ENCODE peak calls at places on chromosomes 11 and 22, in seven cellular contexts. One of them, this sample, is unnamed.
A peak's percentile ranks its signal among the peaks of the same experiment; 100 is the strongest.

GRCh38 chr11:126080206-126080941 is 17.7 kb upstream of the CDON start:
- DNase-seq in astrocyte: no peak
- DNase-seq in A549: peak; percentile 22
- DNase-seq in CD8-positive, alpha-beta T cell: no peak
- DNase-seq in thoracic aorta: no peak
- DNase-seq in transverse colon: no peak
- DNase-seq in naive thymus-derived CD4-positive, alpha-beta T cell: no peak
- DNase-seq in this sample: no peak

GRCh38 chr11:111101836-111102235 is 143.7 kb upstream of the POU2AF2 start:
- DNase-seq in thoracic aorta: no peak
- DNase-seq in CD8-positive, alpha-beta T cell: no peak
- DNase-seq in naive thymus-derived CD4-positive, alpha-beta T cell: no peak
- DNase-seq in A549: no peak
- DNase-seq in astrocyte: no peak
- DNase-seq in transverse colon: no peak
- DNase-seq in this sample: no peak

GRCh38 chr11:1899100-1899499 is 7.4 kb upstream of the PRR33 start:
- DNase-seq in transverse colon: no peak
- DNase-seq in thoracic aorta: no peak
- DNase-seq in A549: no peak
- DNase-seq in CD8-positive, alpha-beta T cell: no peak
- DNase-seq in naive thymus-derived CD4-positive, alpha-beta T cell: no peak
- DNase-seq in astrocyte: no peak
- DNase-seq in this sample: no peak

GRCh38 chr11:45543808-45544422 is 121.5 kb downstream of the CHST1 start:
- DNase-seq in A549: no peak
- DNase-seq in astrocyte: no peak
- DNase-seq in naive thymus-derived CD4-positive, alpha-beta T cell: no peak
- DNase-seq in transverse colon: no peak
- DNase-seq in CD8-positive, alpha-beta T cell: no peak
- DNase-seq in thoracic aorta: no peak
- DNase-seq in this sample: no peak

GRCh38 chr22:50167689-50168489 is 2.6 kb upstream of the PANX2 start:
- DNase-seq in CD8-positive, alpha-beta T cell: no peak
- DNase-seq in astrocyte: no peak
- DNase-seq in naive thymus-derived CD4-positive, alpha-beta T cell: no peak
- DNase-seq in A549: no peak
- DNase-seq in thoracic aorta: no peak
- DNase-seq in transverse colon: no peak
- DNase-seq in this sample: no peak

GRCh38 chr22:16937811-16938210 is 70.2 kb downstream of the GAB4 start:
- DNase-seq in CD8-positive, alpha-beta T cell: no peak
- DNase-seq in A549: no peak
- DNase-seq in naive thymus-derived CD4-positive, alpha-beta T cell: no peak
- DNase-seq in astrocyte: no peak
- DNase-seq in thoracic aorta: no peak
- DNase-seq in transverse colon: no peak
- DNase-seq in this sample: no peak

GRCh38 chr11:105000797-105001196 is 22.2 kb downstream of the CASP5 start:
- DNase-seq in CD8-positive, alpha-beta T cell: peak; percentile 5
- DNase-seq in astrocyte: no peak
- DNase-seq in thoracic aorta: no peak
- DNase-seq in transverse colon: peak; percentile 29
- DNase-seq in naive thymus-derived CD4-positive, alpha-beta T cell: peak; percentile 56
- DNase-seq in A549: no peak
- DNase-seq in this sample: peak; percentile 26

GRCh38 chr11:36509265-36509664 is 807 bp downstream of the TRAF6 start:
- DNase-seq in transverse colon: no peak
- DNase-seq in CD8-positive, alpha-beta T cell: no peak
- DNase-seq in astrocyte: peak; percentile 51
- DNase-seq in naive thymus-derived CD4-positive, alpha-beta T cell: peak; percentile 38
- DNase-seq in thoracic aorta: no peak
- DNase-seq in A549: no peak
- DNase-seq in this sample: no peak

GRCh38 chr22:31150615-31151014 is 9.4 kb upstream of the RNF185 start:
- DNase-seq in naive thymus-derived CD4-positive, alpha-beta T cell: no peak
- DNase-seq in astrocyte: no peak
- DNase-seq in CD8-positive, alpha-beta T cell: no peak
- DNase-seq in thoracic aorta: no peak
- DNase-seq in A549: no peak
- DNase-seq in transverse colon: no peak
- DNase-seq in this sample: no peak

GRCh38 chr11:65653229-65654225 is 9.2 kb downstream of the RELA start:
- DNase-seq in thoracic aorta: no peak
- DNase-seq in astrocyte: no peak
- DNase-seq in CD8-positive, alpha-beta T cell: no peak
- DNase-seq in transverse colon: peak; percentile 69
- DNase-seq in naive thymus-derived CD4-positive, alpha-beta T cell: no peak
- DNase-seq in A549: no peak
- DNase-seq in this sample: no peak

GRCh38 chr11:1138053-1138452 is 19.7 kb upstream of the MUC5AC start:
- DNase-seq in astrocyte: peak; percentile 79
- DNase-seq in transverse colon: no peak
- DNase-seq in CD8-positive, alpha-beta T cell: no peak
- DNase-seq in naive thymus-derived CD4-positive, alpha-beta T cell: no peak
- DNase-seq in thoracic aorta: no peak
- DNase-seq in A549: no peak
- DNase-seq in this sample: no peak

GRCh38 chr22:50525991-50526848 is 822 bp upstream of the SCO2 start:
- DNase-seq in astrocyte: peak; percentile 54
- DNase-seq in thoracic aorta: no peak
- DNase-seq in transverse colon: peak; percentile 88
- DNase-seq in A549: peak; percentile 53
- DNase-seq in naive thymus-derived CD4-positive, alpha-beta T cell: peak; percentile 82
- DNase-seq in CD8-positive, alpha-beta T cell: peak; percentile 57
- DNase-seq in this sample: no peak

GRCh38 chr11:119350302-119350701 is 3.8 kb upstream of the MFRP start:
- DNase-seq in astrocyte: no peak
- DNase-seq in naive thymus-derived CD4-positive, alpha-beta T cell: no peak
- DNase-seq in thoracic aorta: no peak
- DNase-seq in CD8-positive, alpha-beta T cell: no peak
- DNase-seq in transverse colon: no peak
- DNase-seq in A549: no peak
- DNase-seq in this sample: no peak

GRCh38 chr22:41695211-41695610 is 4.1 kb upstream of the MEI1 start:
- DNase-seq in astrocyte: no peak
- DNase-seq in CD8-positive, alpha-beta T cell: no peak
- DNase-seq in transverse colon: no peak
- DNase-seq in naive thymus-derived CD4-positive, alpha-beta T cell: no peak
- DNase-seq in A549: no peak
- DNase-seq in thoracic aorta: no peak
- DNase-seq in this sample: no peak

GRCh38 chr11:105100206-105100605 is 39.4 kb downstream of the CARD18 start:
- DNase-seq in astrocyte: no peak
- DNase-seq in naive thymus-derived CD4-positive, alpha-beta T cell: no peak
- DNase-seq in A549: no peak
- DNase-seq in CD8-positive, alpha-beta T cell: no peak
- DNase-seq in thoracic aorta: no peak
- DNase-seq in transverse colon: no peak
- DNase-seq in this sample: no peak

GRCh38 chr22:47883757-47884156 is 1121.3 kb downstream of the TBC1D22A start:
- DNase-seq in CD8-positive, alpha-beta T cell: no peak
- DNase-seq in transverse colon: no peak
- DNase-seq in naive thymus-derived CD4-positive, alpha-beta T cell: no peak
- DNase-seq in A549: no peak
- DNase-seq in thoracic aorta: no peak
- DNase-seq in astrocyte: no peak
- DNase-seq in this sample: no peak

GRCh38 chr11:10520562-10520961 is 20.4 kb downstream of the RNF141 start:
- DNase-seq in naive thymus-derived CD4-positive, alpha-beta T cell: no peak
- DNase-seq in thoracic aorta: no peak
- DNase-seq in A549: no peak
- DNase-seq in CD8-positive, alpha-beta T cell: no peak
- DNase-seq in astrocyte: no peak
- DNase-seq in transverse colon: no peak
- DNase-seq in this sample: no peak

GRCh38 chr22:30392661-30393321 is 4.0 kb upstream of the SEC14L2 start:
- DNase-seq in transverse colon: no peak
- DNase-seq in A549: no peak
- DNase-seq in naive thymus-derived CD4-positive, alpha-beta T cell: no peak
- DNase-seq in CD8-positive, alpha-beta T cell: no peak
- DNase-seq in astrocyte: no peak
- DNase-seq in thoracic aorta: no peak
- DNase-seq in this sample: peak; percentile 19

GRCh38 chr11:14502039-14502438 is 2.4 kb upstream of the COPB1 start:
- DNase-seq in astrocyte: no peak
- DNase-seq in A549: no peak
- DNase-seq in naive thymus-derived CD4-positive, alpha-beta T cell: no peak
- DNase-seq in thoracic aorta: no peak
- DNase-seq in transverse colon: no peak
- DNase-seq in CD8-positive, alpha-beta T cell: no peak
- DNase-seq in this sample: no peak

GRCh38 chr11:14503023-14503422 is 3.4 kb upstream of the COPB1 start:
- DNase-seq in thoracic aorta: no peak
- DNase-seq in naive thymus-derived CD4-positive, alpha-beta T cell: no peak
- DNase-seq in transverse colon: no peak
- DNase-seq in CD8-positive, alpha-beta T cell: no peak
- DNase-seq in astrocyte: no peak
- DNase-seq in A549: no peak
- DNase-seq in this sample: no peak

DNA sequence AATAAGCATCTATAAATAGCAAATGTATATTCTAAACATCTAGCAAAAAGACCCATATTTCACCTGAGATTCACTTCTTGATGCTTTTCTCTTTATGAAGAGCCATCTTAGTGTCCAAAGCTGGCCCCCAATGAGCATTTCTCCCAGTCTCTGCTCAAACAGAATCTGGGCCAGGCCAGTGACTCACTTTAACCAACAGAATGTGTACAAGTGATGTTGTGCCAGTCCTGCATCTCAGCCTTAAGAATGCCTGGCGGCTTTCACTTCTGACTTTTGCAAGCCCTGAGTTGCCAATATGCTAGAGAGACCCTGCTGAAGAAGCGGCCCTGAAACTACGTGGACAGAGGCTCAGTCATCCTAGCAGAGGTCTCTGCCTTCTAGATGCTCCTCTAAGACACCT is 6.9 kb upstream of the COPB1 start:
- DNase-seq in astrocyte: peak; percentile 47
- DNase-seq in thoracic aorta: no peak
- DNase-seq in A549: no peak
- DNase-seq in transverse colon: no peak
- DNase-seq in naive thymus-derived CD4-positive, alpha-beta T cell: no peak
- DNase-seq in CD8-positive, alpha-beta T cell: no peak
- DNase-seq in this sample: no peak
- H3K27ac ChIP-seq in astrocyte: no peak overlapping the region
- H3K27ac ChIP-seq in thoracic aorta: no peak overlapping the region
- H3K27ac ChIP-seq in A549: no peak overlapping the region
- H3K27ac ChIP-seq in transverse colon: no peak overlapping the region
- H3K27ac ChIP-seq in naive thymus-derived CD4-positive, alpha-beta T cell: no peak overlapping the region
- H3K27ac ChIP-seq in CD8-positive, alpha-beta T cell: no peak overlapping the region
- H3K27ac ChIP-seq in this sample: no peak overlapping the region

DNA sequence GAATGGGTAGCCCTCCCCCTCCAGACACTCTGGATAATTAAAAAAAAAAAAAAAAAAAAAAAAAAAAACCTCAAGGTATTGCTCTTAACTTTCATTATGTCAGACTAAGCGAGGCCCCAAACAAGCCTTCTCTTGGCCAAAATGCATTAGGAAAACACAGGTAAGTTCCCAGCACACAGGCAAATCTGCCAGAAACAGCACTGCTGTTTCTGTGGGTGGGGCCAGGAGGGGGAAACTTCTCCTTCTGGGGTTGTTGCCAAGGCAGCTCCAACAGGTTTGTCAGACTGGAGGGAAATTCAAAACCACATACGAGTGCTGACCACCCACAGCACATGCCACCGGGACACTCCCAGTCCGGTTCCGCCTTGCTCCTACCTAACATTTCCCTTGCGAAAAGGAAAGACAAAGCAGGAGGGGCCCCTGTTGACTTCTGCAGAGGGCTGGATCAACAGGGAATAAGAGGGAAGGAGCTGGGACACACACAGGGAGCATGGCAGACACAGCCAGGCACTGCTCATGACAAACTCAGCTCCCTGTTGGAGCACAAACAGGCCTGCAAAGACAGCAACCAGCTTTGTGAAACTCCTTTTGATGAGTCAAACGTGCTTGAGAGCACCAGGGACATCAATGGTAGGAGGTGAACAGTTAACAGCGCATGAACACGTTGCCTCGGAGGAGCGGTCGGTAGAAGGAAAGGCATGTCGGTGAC is 55.0 kb downstream of the MYH9 start:
- DNase-seq in naive thymus-derived CD4-positive, alpha-beta T cell: peak; percentile 65
- DNase-seq in astrocyte: peak; percentile 86
- DNase-seq in transverse colon: peak; percentile 55
- DNase-seq in thoracic aorta: no peak
- DNase-seq in A549: no peak
- DNase-seq in CD8-positive, alpha-beta T cell: no peak
- DNase-seq in this sample: no peak
- H3K27ac ChIP-seq in naive thymus-derived CD4-positive, alpha-beta T cell: peak overlapping the region; percentile 82
- H3K27ac ChIP-seq in astrocyte: peak overlapping the region; percentile 99
- H3K27ac ChIP-seq in transverse colon: peak overlapping the region; percentile 99
- H3K27ac ChIP-seq in thoracic aorta: peak overlapping the region; percentile 100
- H3K27ac ChIP-seq in A549: peak overlapping the region; percentile 99
- H3K27ac ChIP-seq in CD8-positive, alpha-beta T cell: peak overlapping the region; percentile 80
- H3K27ac ChIP-seq in this sample: peak overlapping the region; percentile 79

DNA sequence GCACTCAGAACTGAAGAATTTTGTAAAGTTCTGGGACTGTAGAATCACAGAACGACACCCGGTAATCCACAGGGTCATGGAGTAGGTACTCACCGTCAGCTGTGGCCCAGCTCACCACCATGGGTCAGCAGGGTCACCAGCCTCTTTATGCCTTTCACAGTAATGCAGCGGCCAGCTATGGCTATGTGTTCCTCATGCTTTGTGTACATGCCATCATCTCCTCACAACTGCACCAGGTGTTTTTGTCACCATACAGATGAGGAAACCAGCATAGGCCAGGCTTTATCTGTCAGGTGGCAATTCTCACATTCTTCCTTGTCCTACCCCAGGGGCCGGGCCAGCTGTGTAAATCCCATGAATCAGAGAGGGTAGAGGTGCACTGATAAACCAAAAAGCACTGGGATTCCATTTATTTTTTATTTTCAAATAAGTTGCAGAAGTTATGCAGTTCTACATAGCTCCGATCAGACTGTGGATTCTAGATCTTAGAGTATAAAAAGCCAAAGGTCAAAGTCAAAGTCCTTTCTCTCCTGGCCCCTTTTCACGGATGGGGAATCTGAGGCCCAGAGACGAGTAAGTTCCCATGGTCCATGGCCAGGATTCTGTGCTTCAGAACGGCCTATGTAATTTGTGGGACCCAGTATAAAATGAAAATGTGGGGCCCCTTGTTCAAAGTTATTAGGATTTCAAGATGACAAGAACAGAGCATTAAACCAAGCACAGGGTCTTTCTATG is 17.5 kb downstream of the TSKU start:
- DNase-seq in thoracic aorta: no peak
- DNase-seq in CD8-positive, alpha-beta T cell: no peak
- DNase-seq in A549: no peak
- DNase-seq in naive thymus-derived CD4-positive, alpha-beta T cell: no peak
- DNase-seq in astrocyte: no peak
- DNase-seq in transverse colon: no peak
- DNase-seq in this sample: no peak
- H3K27ac ChIP-seq in thoracic aorta: no peak overlapping the region
- H3K27ac ChIP-seq in CD8-positive, alpha-beta T cell: no peak overlapping the region
- H3K27ac ChIP-seq in A549: peak overlapping the region; percentile 98
- H3K27ac ChIP-seq in naive thymus-derived CD4-positive, alpha-beta T cell: no peak overlapping the region
- H3K27ac ChIP-seq in astrocyte: no peak overlapping the region
- H3K27ac ChIP-seq in transverse colon: no peak overlapping the region
- H3K27ac ChIP-seq in this sample: no peak overlapping the region

DNA sequence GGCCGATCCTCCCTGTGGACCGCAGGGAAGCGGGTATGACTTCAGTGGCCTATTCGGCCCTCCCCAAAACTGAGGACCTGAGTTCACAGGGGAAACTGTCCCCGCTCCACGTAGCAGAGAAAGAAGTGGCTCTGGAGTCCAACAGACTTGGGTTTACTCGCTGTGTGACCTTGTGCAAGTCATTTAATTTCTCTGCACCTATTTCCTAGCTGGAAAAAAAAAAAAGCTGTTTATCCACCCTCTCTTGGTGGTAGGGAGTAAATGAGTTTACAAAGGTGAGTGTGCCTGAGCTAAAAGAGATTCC is 2.2 kb downstream of the SPON1 start:
- DNase-seq in A549: no peak
- DNase-seq in astrocyte: no peak
- DNase-seq in CD8-positive, alpha-beta T cell: no peak
- DNase-seq in naive thymus-derived CD4-positive, alpha-beta T cell: no peak
- DNase-seq in transverse colon: no peak
- DNase-seq in thoracic aorta: no peak
- DNase-seq in this sample: no peak
- H3K27ac ChIP-seq in A549: no peak overlapping the region
- H3K27ac ChIP-seq in astrocyte: no peak overlapping the region
- H3K27ac ChIP-seq in CD8-positive, alpha-beta T cell: no peak overlapping the region
- H3K27ac ChIP-seq in naive thymus-derived CD4-positive, alpha-beta T cell: no peak overlapping the region
- H3K27ac ChIP-seq in transverse colon: peak overlapping the region; percentile 85
- H3K27ac ChIP-seq in thoracic aorta: no peak overlapping the region
- H3K27ac ChIP-seq in this sample: no peak overlapping the region

This sample was measured in substantia nigra.